ENCODE peak calls at places on chromosomes 3 and 15, in nine cellular contexts. W, E, I, K, R, H, Q, Y and D are unnamed samples.

GRCh38 chr3:166473501-166473900 is 636.3 kb upstream of the BCHE start:
- DNase-seq in W (no peak), E (no peak), I (no peak), K (no peak), R (no peak), H (no peak), Q (no peak), Y (no peak), D (no peak)

GRCh38 chr3:127172670-127173515 is 20.0 kb upstream of the PRR23E start:
- DNase-seq in W (peak), E (no peak), I (no peak), K (peak), R (no peak), H (no peak), Q (no peak), Y (no peak), D (peak)

GRCh38 chr3:68057637-68058320 is 403.4 kb upstream of the SUCLG2 start:
- DNase-seq in W (no peak), E (no peak), I (no peak), K (no peak), R (no peak), H (no peak), Q (no peak), Y (no peak), D (no peak)

GRCh38 chr3:36248374-36248773 is 131.9 kb upstream of the STAC start:
- DNase-seq in W (no peak), E (no peak), I (no peak), K (no peak), R (no peak), H (no peak), Q (no peak), Y (no peak), D (no peak)

GRCh38 chr3:32374788-32375595 is 16.7 kb upstream of the CMTM7 start:
- DNase-seq in W (peak), E (no peak), I (no peak), K (peak), R (peak), H (no peak), Q (peak), Y (peak), D (peak)

GRCh38 chr3:154775821-154776548 is 304.1 kb upstream of the MME start:
- DNase-seq in W (no peak), E (no peak), I (no peak), K (no peak), R (no peak), H (no peak), Q (no peak), Y (no peak), D (no peak)

GRCh38 chr3:71771884-71772283 is 13.1 kb downstream of the PROK2 start:
- DNase-seq in W (no peak), E (no peak), I (no peak), K (no peak), R (no peak), H (no peak), Q (no peak), Y (no peak), D (no peak)

GRCh38 chr3:191882289-191882688 is 421.3 kb downstream of the PYDC2 start:
- DNase-seq in W (no peak), E (no peak), I (no peak), K (no peak), R (peak), H (no peak), Q (no peak), Y (no peak), D (peak)

GRCh38 chr15:49625460-49626036 is 4.7 kb downstream of the DTWD1 start:
- DNase-seq in W (no peak), E (no peak), I (no peak), K (no peak), R (no peak), H (no peak), Q (no peak), Y (no peak), D (no peak)

GRCh38 chr3:40382617-40382979 is 4.4 kb upstream of the ENTPD3 start:
- DNase-seq in W (no peak), E (no peak), I (no peak), K (no peak), R (peak), H (no peak), Q (no peak), Y (no peak), D (no peak)

GRCh38 chr15:71044006-71044405 is 71.3 kb upstream of the THSD4 start:
- DNase-seq in W (peak), E (no peak), I (no peak), K (peak), R (peak), H (no peak), Q (no peak), Y (no peak), D (peak)

GRCh38 chr3:170585937-170586310 is at the start of gene SLC7A14:
- DNase-seq in W (no peak), E (no peak), I (peak), K (peak), R (no peak), H (no peak), Q (no peak), Y (no peak), D (no peak)

GRCh38 chr3:53719796-53720195 is 126.4 kb downstream of the CHDH start:
- DNase-seq in W (no peak), E (no peak), I (no peak), K (no peak), R (no peak), H (no peak), Q (no peak), Y (no peak), D (no peak)

GRCh38 chr3:142844339-142844977 is 44.4 kb downstream of the PCOLCE2 start:
- DNase-seq in W (peak), E (no peak), I (no peak), K (no peak), R (peak), H (no peak), Q (no peak), Y (no peak), D (peak)

GRCh38 chr3:183810643-183811594 is 14.5 kb downstream of the MAP6D1 start:
- DNase-seq in W (no peak), E (no peak), I (no peak), K (no peak), R (no peak), H (no peak), Q (no peak), Y (no peak), D (no peak)

GRCh38 chr3:74426571-74426970 is 187.9 kb downstream of the CNTN3 start:
- DNase-seq in W (no peak), E (no peak), I (no peak), K (peak), R (peak), H (no peak), Q (no peak), Y (no peak), D (peak)

GRCh38 chr3:146334151-146334550 is 83.2 kb upstream of the PLSCR4 start:
- DNase-seq in W (peak), E (no peak), I (no peak), K (peak), R (peak), H (peak), Q (no peak), Y (peak), D (peak)

GRCh38 chr15:23472033-23472432 is 25.0 kb upstream of the GOLGA6L2 start:
- DNase-seq in W (no peak), E (no peak), I (no peak), K (no peak), R (no peak), H (no peak), Q (no peak), Y (no peak), D (no peak)

GRCh38 chr15:23472678-23473077 is 25.6 kb upstream of the GOLGA6L2 start:
- DNase-seq in W (peak), E (no peak), I (no peak), K (no peak), R (peak), H (no peak), Q (no peak), Y (no peak), D (peak)

GRCh38 chr15:23467110-23467600 is 20.1 kb upstream of the GOLGA6L2 start:
- DNase-seq in W (peak), E (no peak), I (no peak), K (no peak), R (peak), H (no peak), Q (no peak), Y (no peak), D (peak)
- TF ChIP-seq CTCF in W (peak), E (peak), I (peak), K (no peak), R (no peak), H (peak), Q (peak), Y (no peak), D (peak)

DNA sequence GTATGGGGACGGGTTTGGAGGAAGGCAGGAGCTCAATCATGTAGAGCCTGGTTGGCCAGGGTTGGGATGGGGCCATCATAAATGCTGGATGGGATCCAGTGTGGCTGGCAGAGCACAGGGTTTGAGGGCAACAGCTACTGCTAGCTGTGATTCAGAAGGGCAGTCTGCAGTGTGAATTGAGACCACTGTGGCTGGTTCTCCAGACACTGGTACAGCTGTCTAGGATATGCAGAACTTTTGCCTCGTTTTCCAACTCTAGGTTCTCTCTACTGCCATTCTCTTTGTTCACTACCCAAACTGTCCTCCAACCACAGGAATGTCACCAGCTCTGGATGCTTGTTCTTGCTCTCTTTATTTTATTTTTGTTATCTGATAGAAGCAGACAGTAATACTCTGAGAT is 543.6 kb downstream of the AGBL1 start:
- DNase-seq in W (no peak), E (no peak), I (no peak), K (no peak), R (no peak), H (no peak), Q (no peak), Y (no peak), D (no peak)
- H3K4me3 ChIP-seq in W (no peak), E (no peak), I (no peak), K (no peak), R (no peak), H (no peak), Q (no peak), Y (no peak), D (no peak)

GRCh38 chr3:66220602-66221377 is at the start of gene SLC25A26:
- DNase-seq in W (peak), E (peak), I (peak), K (peak), R (peak), H (peak), Q (peak), Y (peak), D (peak)
- TF ChIP-seq CTCF in W (no peak), E (no peak), I (peak), K (no peak), R (no peak), H (peak), Q (no peak), Y (no peak), D (no peak)

DNA sequence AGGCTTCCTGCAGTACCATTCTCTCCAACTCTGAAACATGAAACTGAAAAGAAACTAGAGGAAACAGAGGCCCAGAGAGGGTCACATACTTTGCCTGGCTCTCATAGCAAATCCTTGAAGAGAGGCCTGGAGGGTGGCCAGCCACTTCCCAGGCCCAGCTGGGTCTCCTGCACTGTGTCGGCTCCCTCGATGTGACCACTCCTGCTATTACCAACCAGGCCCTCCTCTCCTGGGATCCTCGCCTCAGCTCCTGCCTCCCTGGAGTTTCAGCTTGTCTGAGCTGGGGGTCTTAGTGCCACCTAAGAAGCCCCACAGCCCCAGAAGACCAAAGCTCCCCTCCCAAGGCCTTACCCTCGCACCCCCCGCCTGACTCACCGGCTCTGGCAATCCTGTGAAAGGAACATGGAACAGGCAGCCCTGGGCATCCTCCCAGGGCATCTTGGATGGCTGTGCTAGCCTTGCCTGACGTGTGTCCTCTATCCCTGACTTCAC is 4.6 kb downstream of the LOXL1 start:
- DNase-seq in W (peak), E (peak), I (no peak), K (no peak), R (no peak), H (no peak), Q (no peak), Y (no peak), D (peak)
- H3K4me3 ChIP-seq in W (no peak), E (no peak), I (no peak), K (no peak), R (no peak), H (no peak), Q (no peak), Y (no peak), D (peak)

GRCh38 chr3:21216598-21216997 is 534.4 kb downstream of the ZNF385D start:
- DNase-seq in W (peak), E (no peak), I (no peak), K (peak), R (peak), H (no peak), Q (no peak), Y (no peak), D (peak)
- TF ChIP-seq CTCF in W (peak), E (no peak), I (no peak), K (peak), R (peak), H (peak), Q (peak), Y (no peak), D (peak)